ENCODE peak calls at places on chromosomes 7 and 10, in seven cellular contexts. One of them, this sample, is unnamed.

GRCh38 chr7:41145656-41146055 is 557.2 kb downstream of the INHBA start:
- DNase-seq in heart left ventricle: no peak
- DNase-seq in suprapubic skin: no peak
- DNase-seq in body of pancreas: no peak
- DNase-seq in sigmoid colon: no peak
- DNase-seq in A549: no peak
- DNase-seq in thyroid gland: no peak
- DNase-seq in this sample: no peak

GRCh38 chr7:81877890-81878289 is 108.0 kb upstream of the HGF start:
- DNase-seq in heart left ventricle: no peak
- DNase-seq in suprapubic skin: no peak
- DNase-seq in body of pancreas: no peak
- DNase-seq in sigmoid colon: no peak
- DNase-seq in A549: no peak
- DNase-seq in thyroid gland: no peak
- DNase-seq in this sample: no peak

GRCh38 chr7:1708640-1709249 is 38.7 kb downstream of the ELFN1 start:
- DNase-seq in heart left ventricle: peak
- DNase-seq in suprapubic skin: peak
- DNase-seq in body of pancreas: no peak
- DNase-seq in sigmoid colon: peak
- DNase-seq in A549: no peak
- DNase-seq in thyroid gland: no peak
- DNase-seq in this sample: no peak

GRCh38 chr7:2209146-2209960 is 23.4 kb downstream of the MAD1L1 start:
- DNase-seq in heart left ventricle: peak
- DNase-seq in suprapubic skin: peak
- DNase-seq in body of pancreas: peak
- DNase-seq in sigmoid colon: peak
- DNase-seq in A549: peak
- DNase-seq in thyroid gland: peak
- DNase-seq in this sample: peak

GRCh38 chr7:140661124-140661523 is 11.6 kb upstream of the ADCK2 start:
- DNase-seq in heart left ventricle: no peak
- DNase-seq in suprapubic skin: peak
- DNase-seq in body of pancreas: no peak
- DNase-seq in sigmoid colon: no peak
- DNase-seq in A549: no peak
- DNase-seq in thyroid gland: no peak
- DNase-seq in this sample: no peak

GRCh38 chr7:157851501-157852067 is 514.8 kb downstream of the DNAJB6 start:
- DNase-seq in heart left ventricle: peak
- DNase-seq in suprapubic skin: no peak
- DNase-seq in body of pancreas: peak
- DNase-seq in sigmoid colon: peak
- DNase-seq in A549: no peak
- DNase-seq in thyroid gland: peak
- DNase-seq in this sample: peak

GRCh38 chr10:86937502-86938154 is 19.8 kb downstream of the MMRN2 start:
- DNase-seq in heart left ventricle: no peak
- DNase-seq in suprapubic skin: no peak
- DNase-seq in body of pancreas: no peak
- DNase-seq in sigmoid colon: no peak
- DNase-seq in A549: no peak
- DNase-seq in thyroid gland: no peak
- DNase-seq in this sample: no peak

GRCh38 chr7:116899308-116899707 is 36.9 kb downstream of the CAPZA2 start:
- DNase-seq in heart left ventricle: no peak
- DNase-seq in suprapubic skin: no peak
- DNase-seq in body of pancreas: no peak
- DNase-seq in sigmoid colon: no peak
- DNase-seq in A549: no peak
- DNase-seq in thyroid gland: no peak
- DNase-seq in this sample: no peak

GRCh38 chr7:34928052-34928451 is 109.2 kb downstream of the DPY19L1 start:
- DNase-seq in heart left ventricle: peak
- DNase-seq in suprapubic skin: no peak
- DNase-seq in body of pancreas: peak
- DNase-seq in sigmoid colon: no peak
- DNase-seq in A549: no peak
- DNase-seq in thyroid gland: peak
- DNase-seq in this sample: peak

GRCh38 chr10:62083868-62084267 is 182.4 kb downstream of the ARID5B start:
- DNase-seq in heart left ventricle: peak
- DNase-seq in suprapubic skin: no peak
- DNase-seq in body of pancreas: peak
- DNase-seq in sigmoid colon: peak
- DNase-seq in A549: no peak
- DNase-seq in thyroid gland: peak
- DNase-seq in this sample: peak

GRCh38 chr7:80147543-80148376 is 13.1 kb downstream of the GNAI1 start:
- DNase-seq in heart left ventricle: no peak
- DNase-seq in suprapubic skin: no peak
- DNase-seq in body of pancreas: no peak
- DNase-seq in sigmoid colon: no peak
- DNase-seq in A549: no peak
- DNase-seq in thyroid gland: no peak
- DNase-seq in this sample: no peak

GRCh38 chr7:44338600-44338999 is 13.2 kb upstream of the CAMK2B start:
- DNase-seq in heart left ventricle: no peak
- DNase-seq in suprapubic skin: no peak
- DNase-seq in body of pancreas: no peak
- DNase-seq in sigmoid colon: no peak
- DNase-seq in A549: no peak
- DNase-seq in thyroid gland: no peak
- DNase-seq in this sample: no peak

GRCh38 chr7:111531993-111532392 is 30.3 kb downstream of the IMMP2L start:
- DNase-seq in heart left ventricle: no peak
- DNase-seq in suprapubic skin: no peak
- DNase-seq in body of pancreas: no peak
- DNase-seq in sigmoid colon: no peak
- DNase-seq in A549: no peak
- DNase-seq in thyroid gland: no peak
- DNase-seq in this sample: no peak

GRCh38 chr10:22849077-22849810 is 78.6 kb upstream of the ARMC3 start:
- DNase-seq in heart left ventricle: peak
- DNase-seq in suprapubic skin: peak
- DNase-seq in body of pancreas: peak
- DNase-seq in sigmoid colon: peak
- DNase-seq in A549: no peak
- DNase-seq in thyroid gland: peak
- DNase-seq in this sample: peak
- H3K27ac ChIP-seq in heart left ventricle: peak
- H3K27ac ChIP-seq in suprapubic skin: peak
- H3K27ac ChIP-seq in body of pancreas: peak
- H3K27ac ChIP-seq in sigmoid colon: peak
- H3K27ac ChIP-seq in A549: no peak
- H3K27ac ChIP-seq in thyroid gland: peak
- H3K27ac ChIP-seq in this sample: peak

GRCh38 chr10:71033396-71033980 is 145.1 kb upstream of the PCBD1 start:
- DNase-seq in heart left ventricle: no peak
- DNase-seq in suprapubic skin: no peak
- DNase-seq in body of pancreas: no peak
- DNase-seq in sigmoid colon: peak
- DNase-seq in A549: no peak
- DNase-seq in thyroid gland: no peak
- DNase-seq in this sample: no peak
- TF ChIP-seq CTCF in heart left ventricle: no peak
- TF ChIP-seq CTCF in suprapubic skin: no peak
- TF ChIP-seq CTCF in body of pancreas: no peak
- TF ChIP-seq CTCF in sigmoid colon: no peak
- TF ChIP-seq CTCF in A549: no peak
- TF ChIP-seq CTCF in thyroid gland: no peak
- TF ChIP-seq CTCF in this sample: no peak

GRCh38 chr10:104233817-104234216 is 1.7 kb upstream of the CFAP43 start:
- DNase-seq in heart left ventricle: no peak
- DNase-seq in suprapubic skin: no peak
- DNase-seq in body of pancreas: no peak
- DNase-seq in sigmoid colon: no peak
- DNase-seq in A549: no peak
- DNase-seq in thyroid gland: no peak
- DNase-seq in this sample: no peak

GRCh38 chr10:104230490-104230889 is 1.7 kb downstream of the CFAP43 start:
- DNase-seq in heart left ventricle: no peak
- DNase-seq in suprapubic skin: no peak
- DNase-seq in body of pancreas: no peak
- DNase-seq in sigmoid colon: no peak
- DNase-seq in A549: no peak
- DNase-seq in thyroid gland: no peak
- DNase-seq in this sample: no peak

GRCh38 chr10:104234934-104235333 is 2.8 kb upstream of the CFAP43 start:
- DNase-seq in heart left ventricle: no peak
- DNase-seq in suprapubic skin: no peak
- DNase-seq in body of pancreas: no peak
- DNase-seq in sigmoid colon: no peak
- DNase-seq in A549: no peak
- DNase-seq in thyroid gland: no peak
- DNase-seq in this sample: no peak

GRCh38 chr10:104232613-104233102 is 494 bp upstream of the CFAP43 start:
- DNase-seq in heart left ventricle: no peak
- DNase-seq in suprapubic skin: peak
- DNase-seq in body of pancreas: peak
- DNase-seq in sigmoid colon: no peak
- DNase-seq in A549: no peak
- DNase-seq in thyroid gland: no peak
- DNase-seq in this sample: no peak

GRCh38 chr10:104231784-104232612 is at the start of gene CFAP43:
- DNase-seq in heart left ventricle: peak
- DNase-seq in suprapubic skin: peak
- DNase-seq in body of pancreas: peak
- DNase-seq in sigmoid colon: peak
- DNase-seq in A549: peak
- DNase-seq in thyroid gland: peak
- DNase-seq in this sample: peak
- TF ChIP-seq POLR2A in heart left ventricle: no peak
- TF ChIP-seq POLR2A in suprapubic skin: no peak
- TF ChIP-seq POLR2A in body of pancreas: peak
- TF ChIP-seq POLR2A in sigmoid colon: no peak
- TF ChIP-seq POLR2A in A549: peak
- TF ChIP-seq POLR2A in thyroid gland: peak
- TF ChIP-seq POLR2A in this sample: no peak

DNA sequence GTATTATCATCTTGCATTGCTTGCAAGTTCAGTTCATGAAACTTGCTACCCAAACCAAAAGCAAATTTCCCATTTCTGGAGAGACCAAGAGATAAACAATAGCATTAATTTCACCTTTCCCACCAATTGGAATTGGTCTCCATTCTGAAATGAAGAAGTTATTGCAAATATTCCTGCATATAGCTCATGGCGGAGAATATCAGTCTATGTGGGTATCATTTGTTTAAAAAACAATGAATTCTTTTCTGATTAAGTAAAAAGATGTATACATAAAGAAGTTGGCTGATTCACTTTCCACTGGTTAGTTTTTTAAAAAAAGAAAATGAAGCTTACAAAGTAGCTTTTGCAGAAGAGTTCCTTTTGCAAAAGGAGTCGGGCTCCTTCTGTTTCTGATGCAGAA is 19.5 kb upstream of the ANK3 start:
- DNase-seq in heart left ventricle: no peak
- DNase-seq in suprapubic skin: no peak
- DNase-seq in body of pancreas: no peak
- DNase-seq in sigmoid colon: no peak
- DNase-seq in A549: no peak
- DNase-seq in thyroid gland: no peak
- DNase-seq in this sample: no peak
- H3K27ac ChIP-seq in heart left ventricle: no peak
- H3K27ac ChIP-seq in suprapubic skin: no peak
- H3K27ac ChIP-seq in body of pancreas: no peak
- H3K27ac ChIP-seq in sigmoid colon: no peak
- H3K27ac ChIP-seq in A549: no peak
- H3K27ac ChIP-seq in thyroid gland: no peak
- H3K27ac ChIP-seq in this sample: no peak

GRCh38 chr7:7884855-7885254 is 83.7 kb upstream of the GLCCI1 start:
- DNase-seq in heart left ventricle: no peak
- DNase-seq in suprapubic skin: no peak
- DNase-seq in body of pancreas: no peak
- DNase-seq in sigmoid colon: no peak
- DNase-seq in A549: no peak
- DNase-seq in thyroid gland: no peak
- DNase-seq in this sample: no peak

GRCh38 chr7:7895004-7895650 is 73.5 kb upstream of the GLCCI1 start:
- DNase-seq in heart left ventricle: no peak
- DNase-seq in suprapubic skin: no peak
- DNase-seq in body of pancreas: peak
- DNase-seq in sigmoid colon: no peak
- DNase-seq in A549: no peak
- DNase-seq in thyroid gland: no peak
- DNase-seq in this sample: no peak

GRCh38 chr7:7895754-7896153 is 72.8 kb upstream of the GLCCI1 start:
- DNase-seq in heart left ventricle: no peak
- DNase-seq in suprapubic skin: no peak
- DNase-seq in body of pancreas: peak
- DNase-seq in sigmoid colon: no peak
- DNase-seq in A549: no peak
- DNase-seq in thyroid gland: no peak
- DNase-seq in this sample: no peak

GRCh38 chr7:7889791-7890568 is 78.6 kb upstream of the GLCCI1 start:
- DNase-seq in heart left ventricle: no peak
- DNase-seq in suprapubic skin: no peak
- DNase-seq in body of pancreas: no peak
- DNase-seq in sigmoid colon: no peak
- DNase-seq in A549: no peak
- DNase-seq in thyroid gland: no peak
- DNase-seq in this sample: no peak
- TF ChIP-seq CTCF in heart left ventricle: no peak
- TF ChIP-seq CTCF in suprapubic skin: no peak
- TF ChIP-seq CTCF in body of pancreas: no peak
- TF ChIP-seq CTCF in sigmoid colon: no peak
- TF ChIP-seq CTCF in A549: no peak
- TF ChIP-seq CTCF in thyroid gland: no peak
- TF ChIP-seq CTCF in this sample: no peak

DNA sequence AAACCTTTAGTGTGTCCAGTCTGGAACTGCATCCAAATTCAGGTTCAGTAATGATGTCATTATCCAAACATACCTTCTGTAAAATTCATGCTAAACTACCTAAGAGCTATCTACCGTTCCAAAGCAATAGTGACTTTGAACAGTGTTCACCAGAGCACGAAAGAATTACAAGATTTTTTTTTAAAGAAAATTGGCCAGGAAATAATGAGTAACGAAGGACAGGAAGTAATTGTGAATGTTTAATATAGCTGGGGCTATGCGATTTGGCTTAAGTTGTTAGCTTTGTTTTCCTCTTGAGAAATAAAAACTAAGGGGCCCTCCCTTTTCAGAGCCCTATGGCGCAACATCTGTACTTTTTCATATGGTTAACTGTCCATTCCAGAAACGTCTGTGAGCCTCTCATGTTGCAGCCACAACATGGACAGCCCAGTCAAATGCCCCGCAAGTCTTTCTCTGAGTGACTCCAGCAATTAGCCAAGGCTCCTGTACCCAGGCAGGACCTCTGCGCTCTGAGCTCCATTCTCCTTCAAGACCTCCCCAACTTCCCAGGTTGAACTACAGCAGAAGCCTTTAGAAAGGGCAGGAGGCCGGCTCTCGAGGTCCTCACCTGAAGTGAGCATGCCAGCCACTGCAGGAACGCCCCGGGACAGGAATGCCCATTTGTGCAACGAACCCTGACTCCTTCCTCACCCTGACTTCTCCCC is 622 bp upstream of the FAS start:
- DNase-seq in heart left ventricle: no peak
- DNase-seq in suprapubic skin: no peak
- DNase-seq in body of pancreas: no peak
- DNase-seq in sigmoid colon: peak
- DNase-seq in A549: no peak
- DNase-seq in thyroid gland: no peak
- DNase-seq in this sample: peak
- TF ChIP-seq POLR2A in heart left ventricle: no peak
- TF ChIP-seq POLR2A in suprapubic skin: no peak
- TF ChIP-seq POLR2A in body of pancreas: no peak
- TF ChIP-seq POLR2A in sigmoid colon: no peak
- TF ChIP-seq POLR2A in A549: no peak
- TF ChIP-seq POLR2A in thyroid gland: no peak
- TF ChIP-seq POLR2A in this sample: no peak

GRCh38 chr7:33108591-33108930 is 643 bp downstream of the RP9 start:
- DNase-seq in heart left ventricle: no peak
- DNase-seq in suprapubic skin: no peak
- DNase-seq in body of pancreas: no peak
- DNase-seq in sigmoid colon: no peak
- DNase-seq in A549: peak
- DNase-seq in thyroid gland: no peak
- DNase-seq in this sample: peak
- H3K27ac ChIP-seq in heart left ventricle: peak
- H3K27ac ChIP-seq in suprapubic skin: peak
- H3K27ac ChIP-seq in body of pancreas: peak
- H3K27ac ChIP-seq in sigmoid colon: peak
- H3K27ac ChIP-seq in A549: peak
- H3K27ac ChIP-seq in thyroid gland: peak
- H3K27ac ChIP-seq in this sample: peak